ENCODE peak calls at places on chromosomes 12 and 14, in four cellular contexts. S, E, V and A are unnamed samples.

GRCh38 chr12:53065975-53066593 is 13.1 kb downstream of the SPRYD3 start:
- DNase-seq in V (peak), S (peak), E (no peak), A (peak)

GRCh38 chr12:54549774-54550451 is 512 bp downstream of the PDE1B start:
- DNase-seq in E (peak), V (no peak), S (peak), A (no peak)

GRCh38 chr12:77571127-77571526 is 259.6 kb upstream of the NAV3 start:
- DNase-seq in V (no peak), E (no peak), S (no peak), A (no peak)

GRCh38 chr12:16389594-16389993 is 42.1 kb downstream of the MGST1 start:
- DNase-seq in S (no peak), V (no peak), E (no peak), A (no peak)

GRCh38 chr12:29232086-29232485 is 83.0 kb downstream of the FAR2 start:
- DNase-seq in V (no peak), E (no peak), S (no peak), A (no peak)

GRCh38 chr12:23927907-23928306 is 21.6 kb downstream of the SOX5 start:
- DNase-seq in V (no peak), S (no peak), E (no peak), A (no peak)

GRCh38 chr12:93060071-93060665 is 131.1 kb upstream of the EEA1 start:
- DNase-seq in S (no peak), E (no peak), V (no peak), A (no peak)

GRCh38 chr12:114218136-114218535 is 187.8 kb downstream of the TBX5 start:
- DNase-seq in S (no peak), E (no peak), V (no peak), A (no peak)

GRCh38 chr14:94322648-94323570 is at the start of gene SERPINA6:
- DNase-seq in V (no peak), S (no peak), E (no peak), A (no peak)

GRCh38 chr14:104739546-104740516 is 13.1 kb upstream of the SIVA1 start:
- DNase-seq in V (no peak), E (no peak), S (no peak), A (no peak)

GRCh38 chr12:6069452-6070093 is 54.9 kb downstream of the VWF start:
- DNase-seq in V (no peak), E (no peak), S (no peak), A (no peak)

GRCh38 chr14:53409974-53410373 is 256.9 kb upstream of the DDHD1 start:
- DNase-seq in V (no peak), S (no peak), E (no peak), A (no peak)

GRCh38 chr14:36767603-36768281 is 106.1 kb downstream of the PAX9 start:
- DNase-seq in V (no peak), S (no peak), E (no peak), A (no peak)